ENCODE peak calls at places on chromosomes 7 and 10, in ten cellular contexts. O is thoracic aorta, R is mucosa of descending colon, I is cardiac fibroblast, Q is kidney epithelial cell, K is retinal pigment epithelial cell, G is heart left ventricle, N is cardiac muscle cell, M is body of pancreas, S is tibial nerve. V is an unnamed sample.

GRCh38 chr7:32941996-32942782 is 15.1 kb upstream of the FKBP9 start:
- DNase-seq in Q (no peak), N (peak), S (peak), O (peak), G (peak), M (peak), K (no peak), R (peak), I (peak), V (peak)

GRCh38 chr10:99296605-99297004 is 32.6 kb upstream of the CNNM1 start:
- DNase-seq in M (no peak), S (no peak), I (no peak), G (no peak), N (no peak), O (no peak), K (no peak), R (no peak), Q (no peak), V (no peak)

GRCh38 chr7:2926898-2927405 is 82.8 kb upstream of the GNA12 start:
- DNase-seq in O (no peak), N (no peak), I (no peak), S (no peak), M (no peak), R (no peak), G (no peak), K (no peak), Q (no peak), V (no peak)

GRCh38 chr10:128576916-128577670 is 450.9 kb upstream of the MKI67 start:
- DNase-seq in K (no peak), Q (no peak), I (peak), G (no peak), M (no peak), O (no peak), N (peak), R (no peak), S (no peak), V (peak)

GRCh38 chr10:54496852-54497251 is 304.2 kb downstream of the PCDH15 start:
- DNase-seq in K (no peak), Q (no peak), G (no peak), N (no peak), M (no peak), O (no peak), I (no peak), R (no peak), S (no peak), V (no peak)

GRCh38 chr10:101525848-101526247 is 62.2 kb downstream of the POLL start:
- DNase-seq in O (no peak), S (no peak), N (no peak), I (no peak), G (no peak), R (no peak), Q (no peak), K (no peak), M (no peak), V (no peak)

GRCh38 chr7:73906874-73907273 is 45.9 kb downstream of the TMEM270 start:
- DNase-seq in M (no peak), R (peak), O (no peak), K (no peak), Q (no peak), N (no peak), I (no peak), S (peak), G (no peak), V (no peak)

GRCh38 chr7:134327896-134328295 is 11.2 kb upstream of the SLC35B4 start:
- DNase-seq in I (peak), K (no peak), Q (no peak), R (peak), S (no peak), G (no peak), M (peak), N (peak), O (no peak), V (peak)

GRCh38 chr10:61952028-61952638 is 50.6 kb downstream of the ARID5B start:
- DNase-seq in N (no peak), Q (no peak), M (no peak), R (no peak), O (no peak), S (no peak), G (no peak), K (no peak), I (no peak), V (no peak)

GRCh38 chr10:48400129-48400849 is 93.8 kb downstream of the MAPK8 start:
- DNase-seq in I (no peak), M (no peak), S (no peak), N (no peak), R (no peak), G (no peak), Q (peak), K (no peak), O (no peak), V (no peak)

DNA sequence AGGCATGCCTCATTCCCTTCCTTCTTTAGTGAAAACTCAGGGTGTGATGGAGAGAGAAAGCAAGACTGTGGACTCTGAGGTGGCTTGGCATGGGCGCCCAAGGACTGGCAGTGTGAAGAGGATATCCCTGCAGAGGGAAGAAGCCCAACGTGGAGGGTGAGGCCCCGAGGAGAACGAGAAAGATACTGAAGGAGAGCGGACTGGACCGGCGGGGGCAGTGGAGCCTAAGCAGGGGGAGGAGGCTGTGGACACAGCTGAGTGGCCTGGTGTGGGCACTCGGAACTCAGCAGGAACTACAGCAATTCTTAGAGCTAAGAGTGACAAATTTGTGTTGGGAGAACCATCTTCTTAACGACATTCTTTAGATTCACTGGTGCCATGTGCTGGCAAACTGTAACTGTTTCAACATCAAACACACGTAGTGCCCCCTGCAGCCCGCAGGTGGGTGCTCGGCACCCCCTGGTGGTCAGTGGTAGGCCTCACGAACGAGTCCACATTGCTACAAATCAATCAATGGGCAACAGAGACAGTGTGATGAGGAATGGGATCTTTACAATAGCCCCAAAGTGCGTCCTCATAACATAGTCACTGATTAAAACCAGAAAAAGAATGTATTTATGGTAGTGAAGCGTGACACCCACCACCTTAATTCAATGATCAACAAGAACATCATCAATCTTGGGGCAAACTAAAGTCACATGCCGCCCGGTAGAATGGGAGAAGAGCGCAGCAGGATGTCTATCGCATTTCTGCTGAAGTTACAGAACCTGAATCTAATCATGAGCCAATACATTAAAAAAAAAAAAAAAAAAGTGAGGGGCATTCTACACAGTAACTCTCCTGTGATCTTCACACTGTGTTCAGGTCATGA is 2.0 kb upstream of the SFTPA1 start:
- DNase-seq in M (peak), Q (no peak), K (no peak), N (peak), S (no peak), O (no peak), G (no peak), R (peak), I (peak), V (peak)
- TF ChIP-seq CTCF in M (peak), Q (peak), K (peak), N (peak), S (peak), O (peak), G (peak), R (peak), I (peak), V (peak)

DNA sequence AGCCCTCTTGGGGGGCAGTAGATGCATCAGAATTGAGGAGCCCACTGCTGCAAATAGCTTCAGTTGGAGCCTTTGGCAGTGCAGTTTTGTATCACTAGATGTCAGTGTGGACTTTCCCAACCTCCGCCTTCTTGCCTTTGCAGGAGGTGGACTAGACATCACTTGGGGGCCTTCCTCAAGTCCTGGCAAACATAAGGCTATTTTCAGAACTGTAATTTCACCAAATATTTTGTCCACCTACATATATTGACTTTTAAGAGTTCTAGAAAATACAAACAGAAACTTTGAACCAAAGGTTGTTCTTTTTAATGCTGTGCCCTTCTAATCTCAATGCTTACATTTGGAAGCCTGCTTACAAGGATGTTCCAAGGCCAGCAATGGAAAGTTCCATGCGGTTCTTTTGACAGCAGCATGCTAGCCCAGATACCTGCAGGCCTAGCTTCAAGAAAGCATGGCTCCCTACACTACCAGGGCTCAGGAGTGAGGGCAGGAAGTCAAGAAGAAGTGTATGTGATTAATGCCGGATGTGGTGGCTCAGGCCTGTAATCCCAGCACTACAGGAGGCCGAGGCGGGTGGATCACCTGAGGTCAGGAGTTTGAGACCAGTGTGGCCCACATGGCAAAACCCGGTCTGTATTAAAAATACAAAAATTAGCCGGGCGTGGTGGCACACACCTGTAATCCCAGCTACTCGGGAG is 8.0 kb upstream of the ZNRF2 start:
- DNase-seq in N (peak), R (no peak), S (no peak), O (no peak), G (no peak), K (no peak), M (peak), Q (no peak), I (peak), V (peak)
- H3K4me3 ChIP-seq in N (no peak), R (no peak), S (no peak), O (no peak), G (no peak), K (no peak), M (no peak), Q (no peak), I (no peak), V (no peak)

DNA sequence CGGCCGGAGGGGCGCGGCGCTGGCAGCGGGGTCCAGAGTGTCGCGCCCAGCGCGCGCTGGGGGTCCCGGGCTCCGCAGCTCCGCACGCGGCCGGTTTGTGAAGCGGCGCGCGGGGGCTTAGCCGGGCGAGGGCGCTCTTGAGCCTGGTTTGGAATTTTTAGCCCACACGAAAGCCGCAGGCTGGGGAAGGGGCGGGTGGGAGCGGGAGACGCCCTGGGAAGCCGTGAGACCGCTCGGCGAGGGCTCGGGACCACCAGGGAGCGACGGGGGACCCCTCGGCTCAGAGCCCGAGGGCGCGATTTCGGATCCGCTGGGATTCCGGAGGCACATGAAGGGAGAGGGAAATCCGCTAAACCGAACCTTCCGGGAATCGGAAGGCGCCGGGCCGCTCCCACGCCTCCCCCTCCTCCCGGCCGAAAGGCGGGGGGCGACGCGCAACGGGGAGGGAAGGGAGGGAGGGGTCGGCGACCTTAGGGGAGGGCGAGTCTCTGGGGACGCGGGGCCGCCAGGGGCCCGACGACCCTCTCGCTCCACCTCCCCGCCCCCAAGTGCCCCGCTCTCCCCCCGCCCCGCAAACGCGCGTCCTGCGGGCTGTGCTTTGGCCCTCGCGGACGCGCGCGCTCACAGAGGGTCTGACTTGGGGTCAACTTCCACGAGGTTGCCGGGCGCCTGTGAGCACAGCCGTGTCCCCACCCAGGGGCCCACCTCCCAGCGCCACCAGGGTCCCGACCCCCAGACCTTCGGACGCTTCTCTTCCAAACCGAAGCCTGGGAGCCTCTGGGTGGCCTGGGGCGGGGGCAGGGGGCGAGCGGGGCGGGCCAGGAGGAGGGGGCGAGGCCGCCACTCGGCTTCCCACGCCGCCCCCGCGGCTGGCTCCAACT is 5.1 kb upstream of the ELFN1 start:
- DNase-seq in G (peak), K (no peak), S (no peak), I (peak), Q (no peak), N (peak), O (no peak), R (peak), M (peak), V (peak)
- TF ChIP-seq CTCF in G (peak), K (peak), S (peak), I (peak), Q (peak), N (peak), O (peak), R (peak), M (peak), V (peak)

GRCh38 chr7:115478426-115478825 is 552.1 kb downstream of the TFEC start:
- DNase-seq in K (no peak), N (no peak), G (no peak), S (no peak), O (no peak), R (no peak), M (no peak), Q (no peak), I (no peak), V (peak)

GRCh38 chr7:115475774-115476407 is 554.0 kb downstream of the MDFIC start:
- DNase-seq in O (no peak), G (no peak), S (no peak), N (peak), I (no peak), K (no peak), Q (no peak), R (peak), M (no peak), V (no peak)

GRCh38 chr7:115477193-115477651 is 553.3 kb downstream of the TFEC start:
- DNase-seq in I (peak), Q (no peak), O (no peak), R (peak), M (peak), G (no peak), S (no peak), N (peak), K (no peak), V (no peak)

GRCh38 chr7:115475206-115475605 is 553.3 kb downstream of the MDFIC start:
- DNase-seq in M (no peak), I (no peak), O (no peak), R (no peak), G (no peak), K (no peak), N (no peak), Q (no peak), S (no peak), V (no peak)

GRCh38 chr7:115476666-115477065 is 553.9 kb downstream of the TFEC start:
- DNase-seq in K (no peak), N (no peak), G (no peak), O (no peak), I (no peak), R (peak), M (no peak), S (no peak), Q (no peak), V (no peak)
- H3K4me3 ChIP-seq in K (peak), N (peak), G (no peak), O (peak), I (no peak), R (no peak), M (no peak), S (peak), Q (peak), V (no peak)

DNA sequence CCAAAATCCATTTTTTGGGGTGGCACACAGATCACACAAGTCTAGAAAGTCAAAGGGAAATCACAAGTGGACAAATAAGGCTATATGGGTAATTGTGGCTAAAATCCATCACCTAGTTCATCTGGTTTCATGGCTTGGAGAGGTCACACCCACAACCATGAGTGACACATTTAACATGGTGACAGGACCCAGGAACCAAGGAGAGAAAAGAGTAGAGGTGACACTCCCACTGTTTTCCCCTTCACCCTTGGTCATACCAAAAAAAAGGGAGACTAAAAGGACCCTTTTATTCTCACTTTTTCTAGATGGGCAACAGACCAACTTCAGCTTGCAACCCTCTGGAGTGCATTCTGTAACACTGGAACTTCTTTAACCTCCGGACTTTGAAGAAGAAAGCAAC is 46.2 kb upstream of the ZNF107 start:
- DNase-seq in G (no peak), O (no peak), Q (no peak), M (no peak), N (no peak), S (no peak), I (peak), K (no peak), R (no peak), V (no peak)
- TF ChIP-seq CTCF in G (no peak), O (no peak), Q (no peak), M (no peak), N (no peak), S (no peak), I (no peak), K (no peak), R (no peak), V (no peak)

DNA sequence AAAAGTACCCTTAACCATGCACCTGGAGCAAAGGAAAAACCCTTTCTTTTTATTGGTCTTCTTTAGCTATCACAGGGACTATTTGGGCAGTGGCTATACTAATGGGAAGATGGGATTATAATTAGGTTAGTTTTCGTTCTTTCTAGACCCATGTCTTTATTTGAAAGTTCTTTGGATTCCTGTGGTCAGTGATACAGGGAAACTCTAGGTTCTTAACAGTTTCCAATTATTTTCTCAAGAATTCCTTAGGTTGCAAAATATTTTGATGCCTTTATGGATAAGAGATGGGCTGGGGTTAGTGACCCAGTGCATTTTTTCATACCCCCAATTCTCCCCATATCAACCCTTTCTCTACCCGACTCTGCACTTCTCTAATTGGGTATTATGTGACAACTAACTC is 49.0 kb downstream of the ADD3 start:
- DNase-seq in O (no peak), R (no peak), M (no peak), Q (no peak), N (peak), I (peak), K (no peak), S (no peak), G (no peak), V (peak)
- H3K4me3 ChIP-seq in O (no peak), R (no peak), M (no peak), Q (no peak), N (no peak), I (no peak), K (no peak), S (no peak), G (no peak), V (no peak)